ENCODE peak calls at places on chromosomes 16 and 17, in four cellular contexts. M, N, T and D are unnamed samples.

GRCh38 chr16:4176794-4177438 is 60.7 kb upstream of the ADCY9 start:
- DNase-seq in M (no peak), N (no peak), T (peak; percentile 8), D (no peak)

GRCh38 chr17:1002771-1003555 is 6.0 kb downstream of the TIMM22 start:
- DNase-seq in M (no peak), N (no peak), T (no peak), D (no peak)

GRCh38 chr16:26521626-26522025 is 545.1 kb upstream of the C16orf82 start:
- DNase-seq in M (no peak), N (no peak), T (no peak), D (no peak)

GRCh38 chr17:27756467-27757371 is 43.6 kb downstream of the NOS2 start:
- DNase-seq in M (peak; percentile 76), N (peak; percentile 50), T (peak; percentile 51), D (no peak)

GRCh38 chr17:2685696-2686095 is 25.9 kb downstream of the CLUH start:
- DNase-seq in M (peak; percentile 51), N (no peak), T (no peak), D (no peak)

GRCh38 chr17:74873874-74874614 is 1.2 kb upstream of the FDXR start:
- DNase-seq in M (no peak), N (no peak), T (peak; percentile 27), D (no peak)

GRCh38 chr17:40556198-40556661 is 9.0 kb downstream of the CCR7 start:
- DNase-seq in M (no peak), N (no peak), T (no peak), D (no peak)

GRCh38 chr16:75250809-75251279 is 580 bp downstream of the BCAR1 start:
- DNase-seq in M (peak; percentile 89), N (no peak), T (no peak), D (no peak)

GRCh38 chr17:56141046-56141839 is 12.0 kb upstream of the ANKFN1 start:
- DNase-seq in M (no peak), N (no peak), T (no peak), D (no peak)

GRCh38 chr16:52066951-52067350 is 480.0 kb downstream of the TOX3 start:
- DNase-seq in M (no peak), N (no peak), T (no peak), D (no peak)

GRCh38 chr16:84555418-84556196 is 51.1 kb upstream of the MEAK7 start:
- DNase-seq in M (no peak), N (no peak), T (peak; percentile 46), D (no peak)

GRCh38 chr16:64391009-64391663 is 730.7 kb downstream of the CDH11 start:
- DNase-seq in M (no peak), N (no peak), T (no peak), D (no peak)

GRCh38 chr17:42659079-42659931 is at the start of gene TUBG2:
- DNase-seq in M (peak; percentile 95), N (peak; percentile 74), T (peak; percentile 88), D (peak; percentile 82)

GRCh38 chr17:49297141-49297540 is 64.9 kb downstream of the ZNF652 start:
- DNase-seq in M (no peak), N (no peak), T (no peak), D (no peak)

GRCh38 chr17:72392056-72393010 is 271.5 kb downstream of the SOX9 start:
- DNase-seq in M (no peak), N (no peak), T (peak; percentile 22), D (no peak)

GRCh38 chr16:70758786-70759185 is 42.2 kb downstream of the VAC14 start:
- DNase-seq in M (no peak), N (no peak), T (no peak), D (no peak)

GRCh38 chr16:4190934-4191333 is 50.9 kb downstream of the SRL start:
- DNase-seq in M (no peak), N (no peak), T (no peak), D (no peak)

GRCh38 chr17:45794840-45795239 is 10.7 kb downstream of the CRHR1 start:
- DNase-seq in M (no peak), N (no peak), T (no peak), D (no peak)

GRCh38 chr16:68265078-68265925 is 976 bp downstream of the SLC7A6 start:
- DNase-seq in M (no peak), N (peak; percentile 61), T (peak; percentile 54), D (peak; percentile 61)

GRCh38 chr16:54957403-54957802 is 26.7 kb downstream of the IRX5 start:
- DNase-seq in M (no peak), N (no peak), T (peak; percentile 70), D (no peak)

GRCh38 chr16:22420606-22421135 is 46.3 kb upstream of the CDR2 start:
- DNase-seq in M (no peak), N (no peak), T (no peak), D (no peak)

GRCh38 chr17:43019418-43019817 is 2.8 kb downstream of the VAT1 start:
- DNase-seq in M (no peak), N (no peak), T (no peak), D (no peak)

DNA sequence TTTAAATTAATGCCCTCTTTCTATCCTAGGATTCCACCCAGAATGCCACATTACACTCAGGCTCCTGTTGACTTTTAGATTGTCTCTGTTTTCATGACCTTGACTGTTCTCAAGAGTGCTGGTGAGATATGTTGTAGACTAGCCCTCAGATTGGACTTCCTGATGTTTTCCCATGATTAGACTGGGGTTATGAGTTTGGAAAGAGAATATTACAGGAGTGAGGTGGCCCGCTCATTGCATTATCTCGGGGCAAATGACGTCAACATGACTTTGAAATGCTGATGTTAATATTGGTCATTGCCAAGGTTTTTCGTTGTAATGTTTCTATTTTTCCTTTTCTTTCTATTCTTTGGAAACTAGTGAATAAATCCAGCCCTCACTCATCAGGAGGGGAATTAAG is 355.7 kb upstream of the MON1B start:
- DNase-seq in M (no peak), N (no peak), T (no peak), D (no peak)
- H3K4me3 ChIP-seq in M (no peak overlapping the region), N (no peak overlapping the region), T (no peak overlapping the region), D (no peak overlapping the region)

GRCh38 chr16:19230575-19230974 is 55.0 kb upstream of the CLEC19A start:
- DNase-seq in M (no peak), N (no peak), T (no peak), D (no peak)

GRCh38 chr16:19228057-19228456 is 57.5 kb upstream of the CLEC19A start:
- DNase-seq in M (no peak), N (no peak), T (no peak), D (no peak)

GRCh38 chr16:19228575-19228974 is 57.0 kb upstream of the CLEC19A start:
- DNase-seq in M (no peak), N (no peak), T (no peak), D (no peak)

GRCh38 chr16:19231881-19232280 is 53.6 kb upstream of the CLEC19A start:
- DNase-seq in M (no peak), N (no peak), T (no peak), D (no peak)

GRCh38 chr16:19227643-19228042 is 57.9 kb upstream of the CLEC19A start:
- DNase-seq in M (no peak), N (no peak), T (no peak), D (no peak)
- H3K4me3 ChIP-seq in M (no peak overlapping the region), N (no peak overlapping the region), T (no peak overlapping the region), D (no peak overlapping the region)

DNA sequence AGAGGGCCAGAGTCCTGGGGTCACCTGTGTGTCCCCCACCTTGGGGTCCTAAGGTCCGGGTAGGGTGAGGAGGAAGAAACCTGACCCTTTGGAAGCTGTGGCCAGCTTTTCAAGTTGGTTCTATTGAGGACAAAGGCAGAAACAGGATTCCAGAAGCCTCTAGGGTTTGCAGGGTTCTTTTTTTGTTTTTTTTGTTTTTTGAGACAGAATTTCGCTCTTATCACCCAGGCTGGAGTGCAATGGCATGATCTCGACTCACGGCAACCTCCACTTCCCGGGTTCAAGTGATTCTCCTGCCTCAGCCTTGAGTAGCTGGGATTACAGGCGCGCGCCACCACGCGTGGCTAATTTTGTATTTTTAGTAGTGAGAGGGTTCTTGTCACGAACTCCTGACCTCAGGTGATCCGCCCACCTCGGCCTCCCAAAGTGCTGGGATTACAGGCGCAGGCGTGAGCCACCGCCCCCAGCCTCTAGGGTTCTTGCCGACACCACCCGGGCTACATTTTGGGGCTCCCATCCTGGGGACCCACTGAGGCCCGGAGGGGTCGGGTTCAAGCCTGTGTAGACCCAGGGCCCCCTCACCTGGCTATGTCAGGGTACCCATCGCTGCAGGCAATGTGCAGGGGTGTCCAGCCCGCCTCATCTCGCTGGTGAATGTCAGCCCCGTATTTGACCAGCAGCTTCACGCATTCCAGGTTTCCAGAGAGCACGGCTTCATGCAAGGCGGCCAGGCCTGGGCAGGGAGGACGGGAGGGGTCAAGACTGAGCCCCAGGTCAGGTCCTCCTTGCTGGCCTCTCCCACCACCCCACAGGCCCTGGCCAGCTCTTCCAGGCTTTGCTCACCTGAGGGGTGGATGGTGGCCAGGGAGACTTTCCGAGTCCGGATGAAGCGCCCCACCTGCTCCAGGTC is 674 bp downstream of the PPP1R27 start:
- DNase-seq in M (no peak), N (no peak), T (no peak), D (no peak)
- H3K4me3 ChIP-seq in M (peak overlapping the region; percentile 52), N (peak overlapping the region; percentile 80), T (peak overlapping the region; percentile 80), D (peak overlapping the region; percentile 72)

DNA sequence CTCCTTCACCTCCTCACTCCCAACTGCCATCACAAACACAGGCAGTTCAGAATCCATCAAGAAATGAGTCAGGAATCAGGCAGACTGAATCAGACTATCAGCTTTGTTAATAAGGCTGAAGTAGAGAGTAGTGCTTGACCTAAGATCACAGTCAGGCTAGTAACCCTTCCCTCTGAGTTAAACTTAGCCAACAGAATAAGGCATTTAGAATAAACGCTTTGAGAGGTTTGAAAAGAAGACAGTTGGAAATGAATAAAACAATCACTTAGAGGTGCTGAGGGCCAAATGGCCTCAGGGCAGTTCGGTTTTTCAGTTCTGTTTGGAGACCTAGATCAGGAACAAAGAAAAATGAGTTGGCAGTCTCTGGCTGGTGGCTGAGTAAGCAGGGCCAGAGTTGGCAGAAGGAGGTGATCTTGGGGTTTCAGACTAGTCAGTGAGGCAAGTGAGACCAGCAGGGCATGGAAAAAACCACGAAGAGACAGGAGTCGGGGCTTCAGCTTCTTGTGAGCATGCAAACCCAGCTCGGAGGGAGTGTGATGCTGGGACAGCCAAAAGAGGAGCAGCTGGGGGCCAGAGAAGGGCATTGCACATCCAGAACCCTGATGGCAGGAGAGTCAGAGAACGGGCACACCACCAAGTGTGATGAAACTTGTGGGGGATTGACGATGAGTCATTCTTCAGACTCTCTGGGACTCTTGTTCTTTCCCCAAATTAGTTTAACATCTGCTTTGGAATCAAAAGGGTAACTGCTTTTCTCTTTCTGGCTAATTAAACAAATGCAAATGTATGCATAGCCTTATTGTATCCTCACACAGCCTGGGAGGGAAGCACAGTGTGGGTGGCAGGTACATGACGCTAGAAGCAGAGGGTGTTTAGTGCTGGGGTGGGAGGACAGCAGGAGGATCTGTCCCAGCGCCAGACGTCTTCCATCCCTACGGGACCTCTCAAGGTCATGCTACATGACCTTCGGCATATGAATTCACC is 54.8 kb downstream of the SPECC1 start:
- DNase-seq in M (no peak), N (no peak), T (no peak), D (no peak)
- H3K4me3 ChIP-seq in M (no peak overlapping the region), N (no peak overlapping the region), T (no peak overlapping the region), D (no peak overlapping the region)

GRCh38 chr16:30760160-30760559 is 1.7 kb downstream of the CFAP119 start:
- DNase-seq in M (peak; percentile 36), N (no peak), T (no peak), D (no peak)
- H3K4me3 ChIP-seq in M (no peak overlapping the region), N (no peak overlapping the region), T (peak overlapping the region; percentile 84), D (no peak overlapping the region)